ENCODE peak calls at places on chromosomes 4 and X, in eight cellular contexts. R is kidney epithelial cell, K is mucosa of descending colon, B is PC-3, E is prostate gland, D is left lung, M is glutamatergic neuron, J is cardiac muscle cell. Z is an unnamed sample.

GRCh38 chr4:142463195-142463594 is 382.9 kb downstream of the INPP4B start:
- DNase-seq in R (no peak), K (no peak), B (no peak), E (no peak), D (no peak), M (no peak), J (no peak), Z (no peak)

GRCh38 chrX:69387559-69388487 is 116.3 kb upstream of the NALF2 start:
- DNase-seq in R (peak; percentile 1), K (peak; percentile 30), B (peak; percentile 48), E (peak; percentile 27), D (peak; percentile 37), M (peak; percentile 78), J (peak; percentile 72), Z (no peak)

GRCh38 chrX:103187953-103188475 is 26.9 kb upstream of the BEX4 start:
- DNase-seq in R (no peak), K (no peak), B (no peak), E (no peak), D (no peak), M (no peak), J (no peak), Z (no peak)

GRCh38 chrX:84153538-84153937 is 34.5 kb downstream of the RPS6KA6 start:
- DNase-seq in R (no peak), K (no peak), B (peak; percentile 54), E (no peak), D (no peak), M (no peak), J (no peak), Z (no peak)

GRCh38 chr4:10984815-10985214 is 300.2 kb upstream of the CLNK start:
- DNase-seq in R (no peak), K (no peak), B (no peak), E (no peak), D (no peak), M (no peak), J (no peak), Z (no peak)

GRCh38 chrX:41481264-41482109 is 34.3 kb downstream of the NYX start:
- DNase-seq in R (no peak), K (no peak), B (peak; percentile 45), E (no peak), D (no peak), M (no peak), J (no peak), Z (no peak)

GRCh38 chrX:72202792-72203401 is 21.3 kb downstream of the PIN4 start:
- DNase-seq in R (no peak), K (no peak), B (no peak), E (no peak), D (no peak), M (no peak), J (no peak), Z (no peak)

GRCh38 chr4:185518494-185518893 is 16.8 kb downstream of the PDLIM3 start:
- DNase-seq in R (no peak), K (no peak), B (no peak), E (no peak), D (no peak), M (no peak), J (no peak), Z (no peak)

GRCh38 chr4:25020240-25020639 is 10.5 kb downstream of the LGI2 start:
- DNase-seq in R (no peak), K (no peak), B (peak; percentile 38), E (no peak), D (no peak), M (no peak), J (no peak), Z (no peak)

GRCh38 chr4:105350859-105351494 is 122.9 kb downstream of the PPA2 start:
- DNase-seq in R (no peak), K (no peak), B (no peak), E (no peak), D (no peak), M (no peak), J (no peak), Z (no peak)

GRCh38 chr4:104749062-104749461 is 254.4 kb upstream of the CXXC4 start:
- DNase-seq in R (no peak), K (no peak), B (peak; percentile 47), E (no peak), D (no peak), M (no peak), J (no peak), Z (no peak)

GRCh38 chr4:36322921-36323354 is 41.5 kb downstream of the DTHD1 start:
- DNase-seq in R (no peak), K (no peak), B (no peak), E (no peak), D (no peak), M (no peak), J (no peak), Z (no peak)

GRCh38 chrX:14581081-14581480 is 51.7 kb downstream of the GLRA2 start:
- DNase-seq in R (no peak), K (no peak), B (no peak), E (no peak), D (no peak), M (no peak), J (no peak), Z (no peak)

GRCh38 chr4:158314756-158315487 is 104.6 kb downstream of the TMEM144 start:
- DNase-seq in R (peak; percentile 49), K (no peak), B (peak; percentile 88), E (no peak), D (no peak), M (no peak), J (no peak), Z (no peak)

GRCh38 chrX:155148724-155149537 is 67.3 kb upstream of the VBP1 start:
- DNase-seq in R (no peak), K (no peak), B (peak; percentile 40), E (no peak), D (no peak), M (peak; percentile 27), J (peak; percentile 1), Z (no peak)

DNA sequence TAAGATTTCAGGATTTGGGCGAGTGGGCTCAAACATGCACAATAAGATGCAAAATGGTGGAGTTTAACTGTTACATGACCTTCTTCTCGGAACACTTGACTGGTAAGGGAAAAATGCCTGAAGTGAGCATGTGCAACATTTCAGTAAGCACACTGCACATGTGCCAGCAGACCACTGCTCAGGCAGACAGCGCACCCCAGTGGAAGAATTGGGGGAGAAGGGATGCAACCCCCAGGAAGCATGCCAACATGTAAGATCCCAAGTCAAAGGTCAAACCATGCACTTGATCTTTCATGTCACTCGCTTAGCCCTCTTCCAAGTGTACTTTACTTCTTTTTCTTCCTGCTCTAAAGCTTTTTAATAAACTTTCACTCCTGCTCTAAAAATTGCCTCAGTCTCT is 256.3 kb downstream of the CENPC start:
- DNase-seq in R (no peak), K (no peak), B (peak; percentile 55), E (no peak), D (no peak), M (peak; percentile 84), J (peak; percentile 36), Z (peak; percentile 5)
- TF ChIP-seq CTCF in R (peak; percentile 36), K (no peak), B (peak; percentile 63), E (no peak), D (no peak), M (peak; percentile 55), J (peak; percentile 27), Z (peak; percentile 20)

DNA sequence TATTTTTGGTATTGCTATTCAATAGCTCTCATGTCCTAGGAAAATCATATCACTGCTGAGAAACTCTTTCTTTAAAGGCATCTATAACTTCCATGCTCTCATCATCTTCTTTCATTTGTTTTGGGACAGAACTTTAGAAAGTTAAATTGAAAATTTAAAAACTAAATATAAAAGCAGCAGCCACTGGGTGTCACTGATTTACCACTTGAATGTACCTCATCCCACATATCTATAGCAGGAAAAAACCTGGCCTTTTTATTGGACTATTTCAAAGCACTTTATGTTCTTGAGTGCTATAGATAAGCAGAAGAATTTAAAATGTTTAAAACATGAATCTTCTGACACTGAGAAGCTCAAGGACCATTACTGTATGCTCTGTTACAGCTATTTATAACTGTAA is 165.3 kb upstream of the TTC29 start:
- DNase-seq in R (no peak), K (no peak), B (peak; percentile 43), E (no peak), D (no peak), M (no peak), J (no peak), Z (no peak)
- TF ChIP-seq CTCF in R (peak; percentile 9), K (no peak), B (peak; percentile 59), E (peak; percentile 67), D (no peak), M (no peak), J (peak; percentile 26), Z (peak; percentile 40)

DNA sequence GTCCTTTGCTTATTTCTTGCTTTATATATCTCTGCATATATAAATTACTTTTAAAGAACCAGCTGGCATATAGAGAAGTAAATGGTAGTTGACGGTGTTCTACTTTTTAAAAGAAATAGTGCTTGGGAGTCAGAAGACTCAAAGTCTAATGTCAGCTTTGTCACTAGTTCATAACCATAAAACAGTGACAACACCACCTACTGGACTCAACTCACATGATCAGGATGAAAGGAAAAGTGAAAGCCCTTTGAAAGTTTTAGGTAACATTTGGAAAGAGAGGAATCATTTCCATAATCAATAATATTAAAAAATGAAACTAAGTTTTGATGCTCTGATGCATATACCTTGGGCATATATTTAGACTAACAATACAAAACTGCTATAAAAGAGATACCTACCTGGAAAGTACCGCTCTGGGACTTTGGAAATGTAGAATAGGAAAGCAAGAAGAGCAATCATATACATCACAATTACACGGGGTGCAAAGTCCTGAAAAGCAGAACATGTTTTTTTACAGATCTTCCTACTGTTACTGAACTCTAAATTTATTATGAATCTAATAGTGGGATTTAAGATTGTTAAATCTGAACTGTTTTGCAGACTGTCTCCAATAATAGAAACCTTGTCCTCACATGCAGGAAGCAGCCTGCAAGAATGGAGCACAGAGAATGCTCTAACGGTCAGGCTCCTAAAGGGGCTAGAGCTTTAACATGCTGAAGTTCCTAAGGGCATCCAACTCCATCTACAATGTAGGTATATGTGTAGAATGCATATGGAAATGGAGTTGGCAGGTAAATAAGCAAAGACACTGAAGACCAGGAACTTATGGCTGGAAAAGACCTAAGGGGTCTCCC is 15.6 kb downstream of the PAQR3 start:
- DNase-seq in R (no peak), K (no peak), B (no peak), E (no peak), D (no peak), M (no peak), J (no peak), Z (no peak)
- TF ChIP-seq CTCF in R (no peak), K (no peak), B (peak; percentile 33), E (peak; percentile 14), D (no peak), M (no peak), J (peak; percentile 4), Z (no peak)

GRCh38 chrX:119942173-119942819 is 1.3 kb downstream of the NKAP start:
- DNase-seq in R (no peak), K (no peak), B (no peak), E (no peak), D (no peak), M (no peak), J (no peak), Z (no peak)

GRCh38 chrX:119945481-119945880 is 1.9 kb upstream of the NKAP start:
- DNase-seq in R (no peak), K (no peak), B (no peak), E (no peak), D (no peak), M (no peak), J (no peak), Z (no peak)

GRCh38 chrX:119943185-119943988 is at the start of gene NKAP:
- DNase-seq in R (peak; percentile 61), K (peak; percentile 74), B (peak; percentile 94), E (peak; percentile 69), D (peak; percentile 80), M (peak; percentile 71), J (peak; percentile 78), Z (peak; percentile 89)

GRCh38 chrX:119941336-119941735 is 2.2 kb downstream of the NKAP start:
- DNase-seq in R (no peak), K (no peak), B (no peak), E (no peak), D (no peak), M (no peak), J (no peak), Z (no peak)

GRCh38 chrX:119942831-119943184 is 743 bp downstream of the NKAP start:
- DNase-seq in R (no peak), K (no peak), B (peak; percentile 9), E (no peak), D (no peak), M (no peak), J (no peak), Z (peak; percentile 37)
- TF ChIP-seq CTCF in R (no peak), K (no peak), B (no peak), E (no peak), D (no peak), M (no peak), J (no peak), Z (no peak)

Z was measured in PC-9.